ENCODE peak calls at places on chromosomes 2 and 18, in nine cellular contexts. Z is stimulated activated CD4-positive, alpha-beta T cell treated with anti-CD3 and anti-CD28 coated beads, TNF-alpha, amount 100 ng/mL, for 24 hours; G is GM03348; F is skeletal muscle cell; O is amniotic stem cell; P is anterior cingulate cortex; W is SHP77; Q is M059J; D is EL. R is an unnamed sample.

GRCh38 chr18:7524786-7525185 is 42.3 kb upstream of the PTPRM start:
- DNase-seq in Z (no peak), G (peak; percentile 22), F (no peak), O (no peak), P (no peak), W (no peak), Q (peak; percentile 31), D (no peak), R (no peak)

GRCh38 chr2:167253025-167253424 is 364.7 kb downstream of the XIRP2 start:
- DNase-seq in Z (no peak), G (no peak), F (no peak), O (no peak), P (no peak), W (no peak), Q (no peak), D (no peak), R (peak; percentile 73)

GRCh38 chr2:11858883-11859282 is 112.5 kb downstream of the LPIN1 start:
- DNase-seq in Z (no peak), G (no peak), F (no peak), O (no peak), P (no peak), W (no peak), Q (no peak), D (no peak), R (no peak)

GRCh38 chr2:85439111-85439477 is 20.6 kb downstream of the SH2D6 start:
- DNase-seq in Z (no peak), G (no peak), F (no peak), O (no peak), P (no peak), W (no peak), Q (no peak), D (no peak), R (no peak)

GRCh38 chr2:68390114-68390513 is 25.0 kb downstream of the PLEK start:
- DNase-seq in Z (no peak), G (no peak), F (no peak), O (no peak), P (no peak), W (no peak), Q (no peak), D (no peak), R (no peak)

GRCh38 chr2:68103656-68104055 is 40.9 kb upstream of the C1D start:
- DNase-seq in Z (no peak), G (no peak), F (peak; percentile 15), O (no peak), P (no peak), W (no peak), Q (peak; percentile 39), D (no peak), R (peak; percentile 16)

GRCh38 chr18:11851156-11852047 is at the start of gene CHMP1B:
- DNase-seq in Z (peak; percentile 95), G (peak; percentile 96), F (peak; percentile 94), O (peak; percentile 95), P (peak; percentile 94), W (peak; percentile 89), Q (peak; percentile 95), D (peak; percentile 96), R (peak; percentile 96)

GRCh38 chr2:237923507-237924163 is 43.2 kb upstream of the UBE2F start:
- DNase-seq in Z (peak; percentile 75), G (peak; percentile 96), F (no peak), O (peak; percentile 44), P (no peak), W (no peak), Q (no peak), D (peak; percentile 69), R (peak; percentile 16)

GRCh38 chr18:35497006-35497333 is 790 bp downstream of the INO80C start:
- DNase-seq in Z (no peak), G (peak; percentile 29), F (no peak), O (no peak), P (no peak), W (no peak), Q (no peak), D (no peak), R (peak; percentile 59)

GRCh38 chr2:172900871-172901270 is 165.2 kb downstream of the RAPGEF4 start:
- DNase-seq in Z (no peak), G (no peak), F (no peak), O (no peak), P (no peak), W (no peak), Q (no peak), D (no peak), R (no peak)

GRCh38 chr2:40352321-40353099 is 99.4 kb downstream of the SLC8A1 start:
- DNase-seq in Z (no peak), G (peak; percentile 53), F (no peak), O (no peak), P (no peak), W (no peak), Q (no peak), D (peak; percentile 66), R (no peak)

GRCh38 chr2:9668686-9669338 is 38.0 kb upstream of the YWHAQ start:
- DNase-seq in Z (no peak), G (no peak), F (no peak), O (no peak), P (no peak), W (peak; percentile 71), Q (no peak), D (no peak), R (no peak)

R was measured in astrocyte.